ENCODE peak calls at places on chromosomes 13 and 19, in seven cellular contexts. One of them, this sample, is unnamed.

GRCh38 chr19:32287811-32288227 is 57.6 kb upstream of the ZNF507 start:
- DNase-seq in K562: peak
- DNase-seq in H1: peak
- DNase-seq in SK-N-SH: no peak
- DNase-seq in HepG2: peak
- DNase-seq in GM12878: no peak
- DNase-seq in HCT116: peak
- DNase-seq in this sample: no peak

GRCh38 chr19:51548891-51549305 is 17.4 kb upstream of the SIGLEC6 start:
- DNase-seq in HepG2: no peak
- DNase-seq in GM12878: no peak
- DNase-seq in SK-N-SH: no peak
- DNase-seq in H1: no peak
- DNase-seq in K562: no peak
- DNase-seq in HCT116: no peak
- DNase-seq in this sample: no peak

GRCh38 chr19:34598217-34599155 is 78.5 kb downstream of the SCGB2B2 start:
- DNase-seq in GM12878: no peak
- DNase-seq in SK-N-SH: no peak
- DNase-seq in HepG2: no peak
- DNase-seq in K562: no peak
- DNase-seq in H1: no peak
- DNase-seq in HCT116: no peak
- DNase-seq in this sample: no peak

GRCh38 chr13:110551284-110551683 is 10.2 kb downstream of the RAB20 start:
- DNase-seq in GM12878: no peak
- DNase-seq in HCT116: no peak
- DNase-seq in K562: no peak
- DNase-seq in HepG2: no peak
- DNase-seq in SK-N-SH: peak
- DNase-seq in H1: no peak
- DNase-seq in this sample: no peak

GRCh38 chr19:19642506-19643157 is 825 bp downstream of the GMIP start:
- DNase-seq in GM12878: no peak
- DNase-seq in HCT116: no peak
- DNase-seq in SK-N-SH: peak
- DNase-seq in HepG2: no peak
- DNase-seq in K562: peak
- DNase-seq in H1: no peak
- DNase-seq in this sample: no peak

GRCh38 chr13:48891586-48891985 is 84.1 kb upstream of the FNDC3A start:
- DNase-seq in HepG2: peak
- DNase-seq in H1: no peak
- DNase-seq in K562: no peak
- DNase-seq in SK-N-SH: no peak
- DNase-seq in GM12878: no peak
- DNase-seq in HCT116: peak
- DNase-seq in this sample: no peak

GRCh38 chr19:10290876-10291553 is 1.3 kb downstream of the ICAM5 start:
- DNase-seq in SK-N-SH: peak
- DNase-seq in H1: no peak
- DNase-seq in HepG2: peak
- DNase-seq in GM12878: no peak
- DNase-seq in HCT116: peak
- DNase-seq in K562: peak
- DNase-seq in this sample: peak

GRCh38 chr19:18617562-18617961 is 4.9 kb downstream of the TMEM59L start:
- DNase-seq in GM12878: no peak
- DNase-seq in K562: no peak
- DNase-seq in H1: no peak
- DNase-seq in HepG2: no peak
- DNase-seq in SK-N-SH: no peak
- DNase-seq in HCT116: no peak
- DNase-seq in this sample: no peak

GRCh38 chr19:43997631-43998290 is 5.0 kb upstream of the ZNF230 start:
- DNase-seq in H1: no peak
- DNase-seq in K562: peak
- DNase-seq in GM12878: no peak
- DNase-seq in SK-N-SH: no peak
- DNase-seq in HCT116: no peak
- DNase-seq in HepG2: no peak
- DNase-seq in this sample: no peak

GRCh38 chr19:4375620-4376228 is 24.6 kb downstream of the SH3GL1 start:
- DNase-seq in SK-N-SH: peak
- DNase-seq in GM12878: peak
- DNase-seq in H1: no peak
- DNase-seq in HCT116: no peak
- DNase-seq in HepG2: peak
- DNase-seq in K562: peak
- DNase-seq in this sample: no peak

GRCh38 chr13:22837980-22838615 is 342.7 kb upstream of the SGCG start:
- DNase-seq in HCT116: no peak
- DNase-seq in K562: no peak
- DNase-seq in GM12878: no peak
- DNase-seq in SK-N-SH: peak
- DNase-seq in H1: no peak
- DNase-seq in HepG2: no peak
- DNase-seq in this sample: no peak

GRCh38 chr13:35693142-35693784 is 216.8 kb upstream of the MAB21L1 start:
- DNase-seq in HCT116: no peak
- DNase-seq in GM12878: no peak
- DNase-seq in K562: no peak
- DNase-seq in HepG2: no peak
- DNase-seq in H1: no peak
- DNase-seq in SK-N-SH: no peak
- DNase-seq in this sample: no peak

GRCh38 chr19:23983406-23983805 is 68.7 kb downstream of the ZNF726 start:
- DNase-seq in SK-N-SH: no peak
- DNase-seq in GM12878: no peak
- DNase-seq in HCT116: no peak
- DNase-seq in K562: no peak
- DNase-seq in H1: no peak
- DNase-seq in HepG2: no peak
- DNase-seq in this sample: peak

GRCh38 chr13:101955764-101956163 is 446.1 kb downstream of the FGF14 start:
- DNase-seq in SK-N-SH: no peak
- DNase-seq in HCT116: no peak
- DNase-seq in GM12878: no peak
- DNase-seq in K562: no peak
- DNase-seq in H1: no peak
- DNase-seq in HepG2: no peak
- DNase-seq in this sample: no peak

GRCh38 chr13:45196622-45197021 is 4.2 kb downstream of the KCTD4 start:
- DNase-seq in K562: peak
- DNase-seq in HepG2: no peak
- DNase-seq in SK-N-SH: no peak
- DNase-seq in GM12878: no peak
- DNase-seq in HCT116: no peak
- DNase-seq in H1: no peak
- DNase-seq in this sample: no peak

GRCh38 chr19:19403373-19403901 is 2.0 kb upstream of the GATAD2A start:
- DNase-seq in HepG2: no peak
- DNase-seq in H1: no peak
- DNase-seq in SK-N-SH: no peak
- DNase-seq in GM12878: no peak
- DNase-seq in K562: peak
- DNase-seq in HCT116: no peak
- DNase-seq in this sample: no peak

GRCh38 chr19:28386080-28386869 is 826.7 kb downstream of the UQCRFS1 start:
- DNase-seq in GM12878: no peak
- DNase-seq in HCT116: no peak
- DNase-seq in K562: no peak
- DNase-seq in H1: no peak
- DNase-seq in SK-N-SH: no peak
- DNase-seq in HepG2: no peak
- DNase-seq in this sample: no peak

GRCh38 chr19:9786819-9787218 is 18.3 kb upstream of the ZNF846 start:
- DNase-seq in H1: no peak
- DNase-seq in HCT116: no peak
- DNase-seq in SK-N-SH: no peak
- DNase-seq in GM12878: no peak
- DNase-seq in K562: peak
- DNase-seq in HepG2: no peak
- DNase-seq in this sample: no peak

GRCh38 chr13:19888799-19889198 is 25.4 kb upstream of the ZMYM5 start:
- DNase-seq in GM12878: no peak
- DNase-seq in H1: no peak
- DNase-seq in HepG2: no peak
- DNase-seq in SK-N-SH: peak
- DNase-seq in K562: no peak
- DNase-seq in HCT116: no peak
- DNase-seq in this sample: no peak

GRCh38 chr19:19964416-19964815 is 63.7 kb downstream of the ZNF93 start:
- DNase-seq in HCT116: no peak
- DNase-seq in SK-N-SH: no peak
- DNase-seq in K562: no peak
- DNase-seq in H1: no peak
- DNase-seq in GM12878: no peak
- DNase-seq in HepG2: no peak
- DNase-seq in this sample: no peak

GRCh38 chr19:35555301-35556005 is 8.0 kb downstream of the ATP4A start:
- DNase-seq in HepG2: peak
- DNase-seq in HCT116: peak
- DNase-seq in GM12878: no peak
- DNase-seq in H1: no peak
- DNase-seq in SK-N-SH: peak
- DNase-seq in K562: peak
- DNase-seq in this sample: no peak

GRCh38 chr19:10219678-10220077 is 11.5 kb downstream of the S1PR2 start:
- DNase-seq in HCT116: no peak
- DNase-seq in GM12878: peak
- DNase-seq in H1: peak
- DNase-seq in HepG2: peak
- DNase-seq in K562: peak
- DNase-seq in SK-N-SH: no peak
- DNase-seq in this sample: no peak

DNA sequence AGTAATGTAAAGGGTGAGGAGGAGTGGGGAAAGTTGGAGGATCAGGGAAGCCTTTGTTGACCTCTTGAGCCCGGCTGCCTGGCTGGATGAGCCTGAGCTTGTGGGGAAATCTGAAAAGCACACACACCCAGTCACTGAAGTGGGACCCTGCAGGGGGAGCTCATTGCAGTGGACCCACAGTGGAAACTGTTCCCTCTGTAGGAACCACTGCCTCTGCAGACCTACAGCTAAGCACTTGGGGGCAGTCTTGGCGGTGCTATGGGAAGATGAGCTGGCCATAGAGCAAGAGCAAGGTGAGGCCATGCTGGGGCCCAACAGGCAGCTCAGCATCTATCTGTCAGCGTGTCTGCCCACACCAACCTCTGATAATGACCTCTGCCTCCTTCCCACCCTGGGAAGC is 294.8 kb downstream of the TSHZ3 start:
- DNase-seq in HCT116: no peak
- DNase-seq in K562: peak
- DNase-seq in HepG2: no peak
- DNase-seq in H1: peak
- DNase-seq in GM12878: no peak
- DNase-seq in SK-N-SH: peak
- DNase-seq in this sample: peak
- TF ChIP-seq JUND in HCT116: no peak
- TF ChIP-seq JUND in K562: no peak
- TF ChIP-seq JUND in HepG2: no peak
- TF ChIP-seq JUND in H1: no peak
- TF ChIP-seq JUND in GM12878: no peak
- TF ChIP-seq JUND in SK-N-SH: no peak
- TF ChIP-seq JUND in this sample: no peak

GRCh38 chr13:79468402-79468801 is 12.6 kb upstream of the NDFIP2 start:
- DNase-seq in K562: no peak
- DNase-seq in SK-N-SH: no peak
- DNase-seq in HepG2: no peak
- DNase-seq in H1: no peak
- DNase-seq in GM12878: no peak
- DNase-seq in HCT116: no peak
- DNase-seq in this sample: no peak
- TF ChIP-seq JUND in K562: no peak
- TF ChIP-seq JUND in SK-N-SH: no peak
- TF ChIP-seq JUND in HepG2: no peak
- TF ChIP-seq JUND in H1: no peak
- TF ChIP-seq JUND in GM12878: no peak
- TF ChIP-seq JUND in HCT116: no peak
- TF ChIP-seq JUND in this sample: no peak

GRCh38 chr19:6887326-6887725 is at the start of gene ADGRE1:
- DNase-seq in HCT116: no peak
- DNase-seq in GM12878: no peak
- DNase-seq in H1: no peak
- DNase-seq in K562: no peak
- DNase-seq in HepG2: no peak
- DNase-seq in SK-N-SH: no peak
- DNase-seq in this sample: no peak

GRCh38 chr19:6891761-6892385 is 4.5 kb downstream of the ADGRE1 start:
- DNase-seq in SK-N-SH: no peak
- DNase-seq in HCT116: no peak
- DNase-seq in GM12878: no peak
- DNase-seq in H1: no peak
- DNase-seq in K562: no peak
- DNase-seq in HepG2: no peak
- DNase-seq in this sample: no peak

GRCh38 chr19:6890938-6891337 is 3.6 kb downstream of the ADGRE1 start:
- DNase-seq in HCT116: no peak
- DNase-seq in H1: no peak
- DNase-seq in GM12878: no peak
- DNase-seq in K562: no peak
- DNase-seq in SK-N-SH: no peak
- DNase-seq in HepG2: no peak
- DNase-seq in this sample: no peak

GRCh38 chr19:6888967-6889366 is 1.6 kb downstream of the ADGRE1 start:
- DNase-seq in SK-N-SH: no peak
- DNase-seq in HCT116: no peak
- DNase-seq in K562: no peak
- DNase-seq in HepG2: no peak
- DNase-seq in H1: no peak
- DNase-seq in GM12878: no peak
- DNase-seq in this sample: no peak

DNA sequence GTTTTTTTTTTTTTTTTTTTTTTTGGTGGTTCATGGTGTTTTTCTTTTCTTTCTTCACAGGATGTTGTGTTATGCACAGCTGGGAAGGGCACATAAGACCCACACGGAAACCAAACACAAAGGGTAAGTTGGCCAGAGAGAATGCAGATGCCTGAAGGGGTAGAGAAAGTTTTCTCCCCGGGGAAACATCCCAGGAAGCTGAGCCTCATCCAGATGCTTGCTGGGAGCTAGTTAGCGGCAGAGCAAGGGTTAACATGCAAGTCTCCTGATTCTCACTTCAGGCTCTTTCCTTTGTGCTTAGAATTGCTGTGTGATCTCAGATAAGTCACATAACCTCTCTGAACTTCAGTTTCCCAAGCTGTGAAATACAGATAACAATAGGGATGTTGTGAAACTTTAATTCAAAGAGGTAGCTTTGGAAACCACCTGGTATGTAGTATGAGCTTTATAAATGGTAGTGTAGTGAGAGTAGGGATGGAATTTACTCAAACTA is 3.1 kb downstream of the ADGRE1 start:
- DNase-seq in HepG2: no peak
- DNase-seq in GM12878: no peak
- DNase-seq in SK-N-SH: no peak
- DNase-seq in H1: no peak
- DNase-seq in K562: no peak
- DNase-seq in HCT116: no peak
- DNase-seq in this sample: no peak
- TF ChIP-seq JUND in HepG2: no peak
- TF ChIP-seq JUND in GM12878: no peak
- TF ChIP-seq JUND in SK-N-SH: no peak
- TF ChIP-seq JUND in H1: no peak
- TF ChIP-seq JUND in K562: no peak
- TF ChIP-seq JUND in HCT116: no peak
- TF ChIP-seq JUND in this sample: no peak

GRCh38 chr13:113397606-113398425 is 33.9 kb upstream of the GRTP1 start:
- DNase-seq in GM12878: no peak
- DNase-seq in SK-N-SH: peak
- DNase-seq in HCT116: no peak
- DNase-seq in K562: no peak
- DNase-seq in H1: no peak
- DNase-seq in HepG2: no peak
- DNase-seq in this sample: no peak
- TF ChIP-seq JUND in GM12878: no peak
- TF ChIP-seq JUND in SK-N-SH: no peak
- TF ChIP-seq JUND in HCT116: no peak
- TF ChIP-seq JUND in K562: no peak
- TF ChIP-seq JUND in H1: no peak
- TF ChIP-seq JUND in HepG2: no peak
- TF ChIP-seq JUND in this sample: no peak

This sample was measured in T47D.